ENCODE peak calls at places on chromosomes 11 and 22, in nine cellular contexts. Q is activated CD4-positive, CD25-positive, alpha-beta regulatory T cell; S is GM19239; W is osteoblast; A is NCI-H69; X is stimulated activated CD8-positive, alpha-beta memory T cell treated with anti-CD3 and anti-CD28 coated beads, Interleukin-12 subunit alpha, Interleukin-12 subunit beta, amount 100 ng/mL, for 1 hour; H is NCI-H524 treated with DMSO at 0.1 percent for 48 hours; L is fibroblast of the conjunctiva; V is midbrain. U is an unnamed sample.

GRCh38 chr11:62573006-62573591 is 592 bp downstream of the EEF1G start:
- DNase-seq in W (peak; percentile 71), S (no peak), L (no peak), H (no peak), A (peak; percentile 51), Q (no peak), V (peak; percentile 19), X (no peak), U (no peak)

GRCh38 chr11:20617346-20617745 is 17.9 kb downstream of the SLC6A5 start:
- DNase-seq in S (no peak), X (no peak), V (no peak), Q (no peak), L (no peak), W (no peak), A (peak; percentile 55), H (no peak), U (no peak)

GRCh38 chr11:107538821-107539220 is 26.7 kb downstream of the ALKBH8 start:
- DNase-seq in S (no peak), L (no peak), H (no peak), X (no peak), V (no peak), A (no peak), W (no peak), Q (no peak), U (no peak)

GRCh38 chr11:64643258-64643881 is 52.4 kb downstream of the SLC22A12 start:
- DNase-seq in Q (no peak), S (no peak), V (peak; percentile 45), W (peak; percentile 96), A (peak; percentile 88), H (no peak), L (no peak), X (no peak), U (no peak)

GRCh38 chr11:86632499-86633269 is 39.7 kb downstream of the ME3 start:
- DNase-seq in X (no peak), Q (no peak), S (no peak), L (peak; percentile 64), W (peak; percentile 76), V (no peak), A (peak; percentile 40), H (no peak), U (peak; percentile 96)

GRCh38 chr22:33539902-33540751 is 380.1 kb downstream of the LARGE1 start:
- DNase-seq in V (peak; percentile 48), L (no peak), Q (no peak), X (no peak), A (no peak), H (no peak), S (no peak), W (no peak), U (no peak)

GRCh38 chr22:21926728-21927127 is 25.9 kb downstream of the PPM1F start:
- DNase-seq in Q (no peak), V (no peak), L (no peak), W (peak; percentile 47), S (no peak), X (no peak), H (peak; percentile 83), A (peak; percentile 89), U (no peak)

GRCh38 chr11:72561856-72562255 is 112.4 kb downstream of the PDE2A start:
- DNase-seq in V (no peak), Q (no peak), W (no peak), L (no peak), A (no peak), S (no peak), X (no peak), H (no peak), U (no peak)

GRCh38 chr11:83641511-83641910 is 355.3 kb upstream of the CCDC90B start:
- DNase-seq in L (peak; percentile 95), H (no peak), A (peak; percentile 67), S (no peak), V (no peak), X (no peak), Q (no peak), W (no peak), U (peak; percentile 25)

GRCh38 chr11:106974831-106975230 is 43.4 kb downstream of the GUCY1A2 start:
- DNase-seq in A (no peak), V (no peak), Q (no peak), W (no peak), L (no peak), S (no peak), X (no peak), H (no peak), U (no peak)

GRCh38 chr11:102237096-102237735 is 80.1 kb upstream of the BIRC3 start:
- DNase-seq in S (no peak), W (no peak), L (no peak), V (no peak), A (no peak), Q (no peak), X (no peak), H (no peak), U (no peak)

GRCh38 chr22:28247114-28247513 is 328.1 kb upstream of the PITPNB start:
- DNase-seq in A (no peak), S (no peak), X (no peak), V (no peak), Q (no peak), L (peak; percentile 36), H (no peak), W (no peak), U (no peak)

GRCh38 chr22:40721266-40721665 is 42.0 kb downstream of the MCHR1 start:
- DNase-seq in W (no peak), A (peak; percentile 100), X (no peak), H (no peak), Q (no peak), V (no peak), S (no peak), L (no peak), U (peak; percentile 7)

GRCh38 chr11:34331736-34332135 is 26.1 kb downstream of the ABTB2 start:
- DNase-seq in A (peak; percentile 65), Q (no peak), W (peak; percentile 70), S (no peak), H (no peak), V (no peak), L (no peak), X (no peak), U (no peak)

GRCh38 chr11:35539781-35540281 is 14.4 kb upstream of the PAMR1 start:
- DNase-seq in W (no peak), A (no peak), H (no peak), S (no peak), L (no peak), X (no peak), V (no peak), Q (no peak), U (no peak)

GRCh38 chr11:118002541-118003019 is 16.4 kb downstream of the IL10RA start:
- DNase-seq in Q (no peak), H (no peak), L (no peak), A (no peak), X (no peak), S (no peak), V (no peak), W (no peak), U (peak; percentile 10)

GRCh38 chr22:38925571-38926041 is 31.8 kb upstream of the APOBEC3A start:
- DNase-seq in S (no peak), Q (no peak), W (no peak), H (no peak), V (no peak), A (peak; percentile 40), X (no peak), L (no peak), U (no peak)

GRCh38 chr11:40421187-40421586 is 1038.3 kb downstream of the LRRC4C start:
- DNase-seq in X (no peak), Q (no peak), A (no peak), W (no peak), H (no peak), S (no peak), V (no peak), L (no peak), U (no peak)

GRCh38 chr11:72821920-72822799 is 7.9 kb downstream of the ATG16L2 start:
- DNase-seq in W (peak; percentile 99), V (peak; percentile 89), A (peak; percentile 99), L (peak; percentile 68), S (no peak), X (peak; percentile 55), Q (peak; percentile 71), H (peak; percentile 52), U (peak; percentile 47)

GRCh38 chr11:59186130-59186594 is 14.2 kb downstream of the DTX4 start:
- DNase-seq in A (peak; percentile 17), Q (peak; percentile 10), H (no peak), V (peak; percentile 37), X (no peak), S (peak; percentile 71), W (peak; percentile 67), L (no peak), U (no peak)

GRCh38 chr11:17352925-17353227 is 1.3 kb downstream of the NCR3LG1 start:
- DNase-seq in W (peak; percentile 74), V (no peak), H (no peak), L (peak; percentile 39), A (peak; percentile 85), X (no peak), S (peak; percentile 25), Q (no peak), U (no peak)

GRCh38 chr22:27697888-27698287 is 103.7 kb downstream of the MN1 start:
- DNase-seq in L (no peak), Q (no peak), H (no peak), V (no peak), X (no peak), S (no peak), A (no peak), W (no peak), U (no peak)

GRCh38 chr22:32789797-32790620 is 11.5 kb upstream of the TIMP3 start:
- DNase-seq in V (no peak), Q (no peak), H (no peak), S (no peak), A (no peak), X (no peak), L (no peak), W (no peak), U (no peak)

GRCh38 chr11:1832181-1832988 is 2.4 kb upstream of the SYT8 start:
- DNase-seq in W (peak; percentile 98), A (peak; percentile 62), Q (peak; percentile 55), H (no peak), X (peak; percentile 53), S (peak; percentile 82), L (no peak), V (peak; percentile 47), U (no peak)

GRCh38 chr22:44483878-44484277 is 14.2 kb downstream of the RTL6 start:
- DNase-seq in S (no peak), H (no peak), X (no peak), L (no peak), Q (no peak), W (no peak), A (peak; percentile 63), V (no peak), U (no peak)

U was measured in skeletal muscle cell.